ENCODE peak calls at places on chromosome X, in seven cellular contexts. One of them, this sample, is unnamed.

GRCh38 chrX:150813922-150814321 is 84.5 kb downstream of the CD99L2 start:
- DNase-seq in GM23248: peak; percentile 52
- DNase-seq in keratinocyte: no peak
- DNase-seq in OCI-LY7: no peak
- DNase-seq in H9: no peak
- DNase-seq in mammary epithelial cell: no peak
- DNase-seq in ovary: no peak
- DNase-seq in this sample: no peak

GRCh38 chrX:40897768-40898167 is 162.4 kb upstream of the MED14 start:
- DNase-seq in GM23248: no peak
- DNase-seq in keratinocyte: no peak
- DNase-seq in OCI-LY7: no peak
- DNase-seq in H9: no peak
- DNase-seq in mammary epithelial cell: no peak
- DNase-seq in ovary: no peak
- DNase-seq in this sample: no peak

GRCh38 chrX:150522494-150522893 is 45.9 kb upstream of the MTM1 start:
- DNase-seq in GM23248: no peak
- DNase-seq in keratinocyte: no peak
- DNase-seq in OCI-LY7: no peak
- DNase-seq in H9: no peak
- DNase-seq in mammary epithelial cell: no peak
- DNase-seq in ovary: no peak
- DNase-seq in this sample: no peak

GRCh38 chrX:103585421-103586313 is at the start of gene TCEAL4:
- DNase-seq in GM23248: peak; percentile 64
- DNase-seq in keratinocyte: no peak
- DNase-seq in OCI-LY7: peak; percentile 49
- DNase-seq in H9: peak; percentile 83
- DNase-seq in mammary epithelial cell: peak; percentile 13
- DNase-seq in ovary: peak; percentile 74
- DNase-seq in this sample: no peak

GRCh38 chrX:86133761-86134160 is 14.5 kb upstream of the DACH2 start:
- DNase-seq in GM23248: peak; percentile 45
- DNase-seq in keratinocyte: no peak
- DNase-seq in OCI-LY7: peak; percentile 20
- DNase-seq in H9: no peak
- DNase-seq in mammary epithelial cell: no peak
- DNase-seq in ovary: no peak
- DNase-seq in this sample: no peak

GRCh38 chrX:21382715-21383114 is 8.5 kb downstream of the CNKSR2 start:
- DNase-seq in GM23248: peak; percentile 26
- DNase-seq in keratinocyte: no peak
- DNase-seq in OCI-LY7: no peak
- DNase-seq in H9: no peak
- DNase-seq in mammary epithelial cell: no peak
- DNase-seq in ovary: no peak
- DNase-seq in this sample: no peak

GRCh38 chrX:41759817-41760216 is 35.8 kb downstream of the GPR82 start:
- DNase-seq in GM23248: peak; percentile 40
- DNase-seq in keratinocyte: no peak
- DNase-seq in OCI-LY7: peak; percentile 51
- DNase-seq in H9: no peak
- DNase-seq in mammary epithelial cell: peak; percentile 3
- DNase-seq in ovary: no peak
- DNase-seq in this sample: no peak

GRCh38 chrX:13716905-13717304 is 17.5 kb downstream of the TRAPPC2 start:
- DNase-seq in GM23248: no peak
- DNase-seq in keratinocyte: no peak
- DNase-seq in OCI-LY7: no peak
- DNase-seq in H9: no peak
- DNase-seq in mammary epithelial cell: no peak
- DNase-seq in ovary: no peak
- DNase-seq in this sample: no peak

GRCh38 chrX:71579136-71579989 is 1.1 kb downstream of the GCNA start:
- DNase-seq in GM23248: no peak
- DNase-seq in keratinocyte: no peak
- DNase-seq in OCI-LY7: no peak
- DNase-seq in H9: peak; percentile 39
- DNase-seq in mammary epithelial cell: no peak
- DNase-seq in ovary: no peak
- DNase-seq in this sample: no peak

GRCh38 chrX:19670321-19670750 is 155.0 kb upstream of the MAP3K15 start:
- DNase-seq in GM23248: peak; percentile 66
- DNase-seq in keratinocyte: no peak
- DNase-seq in OCI-LY7: no peak
- DNase-seq in H9: no peak
- DNase-seq in mammary epithelial cell: no peak
- DNase-seq in ovary: no peak
- DNase-seq in this sample: no peak

GRCh38 chrX:150692837-150693781 is at the start of gene MTMR1:
- DNase-seq in GM23248: peak; percentile 49
- DNase-seq in keratinocyte: no peak
- DNase-seq in OCI-LY7: peak; percentile 73
- DNase-seq in H9: no peak
- DNase-seq in mammary epithelial cell: no peak
- DNase-seq in ovary: peak; percentile 35
- DNase-seq in this sample: no peak

GRCh38 chrX:127259742-127260141 is 440.2 kb downstream of the PRR32 start:
- DNase-seq in GM23248: no peak
- DNase-seq in keratinocyte: no peak
- DNase-seq in OCI-LY7: no peak
- DNase-seq in H9: no peak
- DNase-seq in mammary epithelial cell: no peak
- DNase-seq in ovary: no peak
- DNase-seq in this sample: peak; percentile 5

GRCh38 chrX:139766545-139766983 is 58.6 kb upstream of the MCF2 start:
- DNase-seq in GM23248: no peak
- DNase-seq in keratinocyte: no peak
- DNase-seq in OCI-LY7: no peak
- DNase-seq in H9: no peak
- DNase-seq in mammary epithelial cell: no peak
- DNase-seq in ovary: no peak
- DNase-seq in this sample: no peak

GRCh38 chrX:130637591-130637990 is 235.8 kb downstream of the RBMX2 start:
- DNase-seq in GM23248: peak; percentile 38
- DNase-seq in keratinocyte: no peak
- DNase-seq in OCI-LY7: no peak
- DNase-seq in H9: no peak
- DNase-seq in mammary epithelial cell: no peak
- DNase-seq in ovary: no peak
- DNase-seq in this sample: no peak

GRCh38 chrX:13899607-13900006 is 82.7 kb upstream of the GPM6B start:
- DNase-seq in GM23248: peak; percentile 86
- DNase-seq in keratinocyte: peak; percentile 89
- DNase-seq in OCI-LY7: no peak
- DNase-seq in H9: no peak
- DNase-seq in mammary epithelial cell: peak; percentile 98
- DNase-seq in ovary: no peak
- DNase-seq in this sample: peak; percentile 94

GRCh38 chrX:102672876-102673275 is 21.6 kb downstream of the GPRASP1 start:
- DNase-seq in GM23248: no peak
- DNase-seq in keratinocyte: no peak
- DNase-seq in OCI-LY7: no peak
- DNase-seq in H9: no peak
- DNase-seq in mammary epithelial cell: no peak
- DNase-seq in ovary: no peak
- DNase-seq in this sample: no peak

GRCh38 chrX:21702725-21703228 is 44.6 kb upstream of the KLHL34 start:
- DNase-seq in GM23248: no peak
- DNase-seq in keratinocyte: no peak
- DNase-seq in OCI-LY7: no peak
- DNase-seq in H9: no peak
- DNase-seq in mammary epithelial cell: no peak
- DNase-seq in ovary: no peak
- DNase-seq in this sample: no peak

GRCh38 chrX:98362630-98363029 is 1478.9 kb downstream of the RPA4 start:
- DNase-seq in GM23248: no peak
- DNase-seq in keratinocyte: no peak
- DNase-seq in OCI-LY7: no peak
- DNase-seq in H9: no peak
- DNase-seq in mammary epithelial cell: no peak
- DNase-seq in ovary: no peak
- DNase-seq in this sample: no peak

DNA sequence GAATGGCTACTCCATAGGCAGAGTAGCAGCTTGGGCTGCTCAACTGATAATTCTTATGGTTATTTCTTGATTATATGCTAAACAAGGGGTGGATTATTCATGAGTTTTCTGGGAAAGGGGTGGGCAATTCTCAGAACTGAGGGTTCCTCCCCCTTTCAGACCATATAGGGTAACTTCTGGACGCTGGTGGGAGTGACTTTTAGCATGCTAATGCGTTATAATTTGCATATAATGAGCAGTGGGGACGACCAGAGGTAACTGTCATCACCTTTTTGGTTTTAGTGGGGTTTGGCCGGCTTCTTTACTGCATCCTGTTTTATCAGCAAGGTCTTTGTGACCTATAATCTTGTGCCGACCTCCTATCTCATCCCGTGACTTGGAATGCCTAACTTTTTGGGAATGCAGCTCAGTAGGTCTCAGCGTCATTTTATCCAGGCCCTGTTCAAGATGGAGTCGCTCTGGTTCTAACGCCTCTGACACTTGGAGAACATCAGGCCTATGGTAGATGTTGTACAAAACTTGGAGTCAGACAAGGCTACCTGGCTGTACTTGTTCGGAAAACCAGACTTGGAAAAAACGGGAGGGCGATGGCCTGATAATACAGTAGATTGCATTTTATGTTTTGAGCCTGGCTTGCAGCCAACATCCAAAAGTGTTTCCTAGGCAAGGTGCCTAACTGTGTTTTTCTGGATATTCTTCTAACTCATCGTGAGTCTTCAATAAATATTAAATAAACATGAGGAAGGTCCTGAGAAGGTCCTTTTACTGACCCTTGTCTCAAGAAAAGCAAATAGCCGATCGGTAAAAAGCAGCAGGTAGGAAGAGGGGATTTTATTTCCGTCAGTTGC is 1.8 kb upstream of the TMEM164 start:
- DNase-seq in GM23248: no peak
- DNase-seq in keratinocyte: no peak
- DNase-seq in OCI-LY7: no peak
- DNase-seq in H9: no peak
- DNase-seq in mammary epithelial cell: no peak
- DNase-seq in ovary: no peak
- DNase-seq in this sample: no peak
- H3K27ac ChIP-seq in GM23248: no peak overlapping the region
- H3K27ac ChIP-seq in keratinocyte: no peak overlapping the region
- H3K27ac ChIP-seq in OCI-LY7: no peak overlapping the region
- H3K27ac ChIP-seq in H9: no peak overlapping the region
- H3K27ac ChIP-seq in mammary epithelial cell: no peak overlapping the region
- H3K27ac ChIP-seq in ovary: no peak overlapping the region
- H3K27ac ChIP-seq in this sample: no peak overlapping the region

GRCh38 chrX:153941331-153942252 is 2.9 kb downstream of the RENBP start:
- DNase-seq in GM23248: no peak
- DNase-seq in keratinocyte: no peak
- DNase-seq in OCI-LY7: no peak
- DNase-seq in H9: peak; percentile 67
- DNase-seq in mammary epithelial cell: no peak
- DNase-seq in ovary: no peak
- DNase-seq in this sample: no peak

GRCh38 chrX:153944140-153944799 is at the start of gene RENBP:
- DNase-seq in GM23248: no peak
- DNase-seq in keratinocyte: no peak
- DNase-seq in OCI-LY7: peak; percentile 46
- DNase-seq in H9: peak; percentile 67
- DNase-seq in mammary epithelial cell: no peak
- DNase-seq in ovary: no peak
- DNase-seq in this sample: no peak

GRCh38 chrX:153946910-153947769 is 2.7 kb upstream of the RENBP start:
- DNase-seq in GM23248: peak; percentile 87
- DNase-seq in keratinocyte: no peak
- DNase-seq in OCI-LY7: peak; percentile 86
- DNase-seq in H9: peak; percentile 80
- DNase-seq in mammary epithelial cell: peak; percentile 61
- DNase-seq in ovary: peak; percentile 54
- DNase-seq in this sample: no peak

GRCh38 chrX:153945956-153946909 is 1.8 kb upstream of the RENBP start:
- DNase-seq in GM23248: no peak
- DNase-seq in keratinocyte: no peak
- DNase-seq in OCI-LY7: no peak
- DNase-seq in H9: no peak
- DNase-seq in mammary epithelial cell: no peak
- DNase-seq in ovary: no peak
- DNase-seq in this sample: no peak

GRCh38 chrX:153944800-153945150 is 332 bp upstream of the RENBP start:
- DNase-seq in GM23248: no peak
- DNase-seq in keratinocyte: no peak
- DNase-seq in OCI-LY7: no peak
- DNase-seq in H9: no peak
- DNase-seq in mammary epithelial cell: no peak
- DNase-seq in ovary: no peak
- DNase-seq in this sample: no peak
- H3K27ac ChIP-seq in GM23248: no peak overlapping the region
- H3K27ac ChIP-seq in keratinocyte: no peak overlapping the region
- H3K27ac ChIP-seq in OCI-LY7: no peak overlapping the region
- H3K27ac ChIP-seq in H9: no peak overlapping the region
- H3K27ac ChIP-seq in mammary epithelial cell: no peak overlapping the region
- H3K27ac ChIP-seq in ovary: no peak overlapping the region
- H3K27ac ChIP-seq in this sample: no peak overlapping the region

DNA sequence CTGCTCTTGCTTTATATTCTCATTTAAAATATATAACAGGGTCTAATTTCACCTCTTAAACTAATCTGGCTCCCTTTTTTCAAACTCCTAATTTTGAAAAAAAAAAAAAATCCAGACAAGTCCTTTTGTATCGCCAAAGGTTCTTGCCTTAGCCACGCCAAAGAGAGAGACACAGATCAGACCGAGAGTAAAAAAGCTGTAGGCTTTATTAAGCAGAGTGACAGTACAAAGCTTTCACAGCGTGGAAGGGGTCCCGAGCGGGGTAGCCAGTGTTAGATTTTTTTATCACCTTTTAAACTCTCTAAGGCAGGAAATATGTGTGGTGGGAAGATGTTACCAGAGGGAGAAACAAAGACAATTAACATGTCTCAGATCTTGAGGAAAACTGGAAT is 54.1 kb downstream of the PAGE2 start:
- DNase-seq in GM23248: no peak
- DNase-seq in keratinocyte: no peak
- DNase-seq in OCI-LY7: no peak
- DNase-seq in H9: no peak
- DNase-seq in mammary epithelial cell: no peak
- DNase-seq in ovary: no peak
- DNase-seq in this sample: no peak
- H3K27ac ChIP-seq in GM23248: no peak overlapping the region
- H3K27ac ChIP-seq in keratinocyte: no peak overlapping the region
- H3K27ac ChIP-seq in OCI-LY7: no peak overlapping the region
- H3K27ac ChIP-seq in H9: no peak overlapping the region
- H3K27ac ChIP-seq in mammary epithelial cell: no peak overlapping the region
- H3K27ac ChIP-seq in ovary: no peak overlapping the region
- H3K27ac ChIP-seq in this sample: no peak overlapping the region

DNA sequence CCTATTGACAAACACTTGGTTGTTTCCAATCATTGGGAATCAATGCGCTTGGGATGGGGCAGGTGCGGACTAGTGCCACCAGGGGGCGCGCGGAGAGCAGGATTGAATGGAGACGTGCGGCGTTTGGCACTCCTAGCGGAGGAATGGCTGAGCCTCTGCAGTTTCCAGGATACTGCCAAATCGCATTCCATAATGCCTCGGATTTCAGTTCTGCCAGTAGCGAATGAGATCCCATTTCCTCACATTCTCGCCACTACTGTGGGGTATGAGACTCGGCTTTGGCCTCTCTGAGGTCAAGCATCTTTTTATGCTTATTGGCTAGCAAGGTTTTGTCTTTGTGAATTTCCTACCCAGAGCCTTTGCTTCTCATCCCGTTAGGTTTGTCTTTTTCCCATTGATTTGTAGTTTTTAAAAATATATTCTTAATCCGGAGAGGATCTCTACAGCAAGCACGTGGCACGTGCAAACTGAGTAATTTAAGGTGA is 28.7 kb downstream of the CLDN34 start:
- DNase-seq in GM23248: peak; percentile 85
- DNase-seq in keratinocyte: peak; percentile 5
- DNase-seq in OCI-LY7: peak; percentile 72
- DNase-seq in H9: peak; percentile 73
- DNase-seq in mammary epithelial cell: peak; percentile 47
- DNase-seq in ovary: peak; percentile 87
- DNase-seq in this sample: no peak
- H3K27ac ChIP-seq in GM23248: no peak overlapping the region
- H3K27ac ChIP-seq in keratinocyte: no peak overlapping the region
- H3K27ac ChIP-seq in OCI-LY7: no peak overlapping the region
- H3K27ac ChIP-seq in H9: no peak overlapping the region
- H3K27ac ChIP-seq in mammary epithelial cell: no peak overlapping the region
- H3K27ac ChIP-seq in ovary: no peak overlapping the region
- H3K27ac ChIP-seq in this sample: no peak overlapping the region